ENCODE peak calls at places on chromosome 17, in five cellular contexts. E is thyroid gland, G is prostate gland, D is neural progenitor cell, T is keratinocyte. U is an unnamed sample.
A peak's percentile ranks its signal among the peaks of the same experiment; 100 is the strongest.

GRCh38 chr17:36926226-36926625 is 11.0 kb upstream of the LHX1 start:
- DNase-seq in T (no peak), E (no peak), D (no peak), G (no peak), U (no peak)

GRCh38 chr17:13398853-13399252 is 202.9 kb downstream of the HS3ST3A1 start:
- DNase-seq in D (no peak), G (no peak), E (no peak), T (no peak), U (no peak)

GRCh38 chr17:8022358-8023038 is 16.4 kb upstream of the ALOX15B start:
- DNase-seq in D (no peak), T (no peak), E (peak; percentile 46), G (no peak), U (no peak)

GRCh38 chr17:66514227-66514806 is 211.9 kb downstream of the PRKCA start:
- DNase-seq in D (no peak), G (no peak), T (no peak), E (no peak), U (no peak)

GRCh38 chr17:17698869-17699351 is 17.7 kb downstream of the RAI1 start:
- DNase-seq in G (no peak), E (peak; percentile 82), T (no peak), D (peak; percentile 57), U (no peak)

GRCh38 chr17:49193513-49194296 is 16.7 kb downstream of the GNGT2 start:
- DNase-seq in G (peak; percentile 43), D (peak; percentile 64), T (peak; percentile 65), E (peak; percentile 88), U (peak; percentile 41)

GRCh38 chr17:27868565-27868964 is 24.6 kb downstream of the LYRM9 start:
- DNase-seq in E (no peak), D (no peak), G (no peak), T (no peak), U (no peak)

GRCh38 chr17:47615766-47616424 is 33.8 kb upstream of the KPNB1 start:
- DNase-seq in E (no peak), T (no peak), G (no peak), D (peak; percentile 69), U (no peak)

GRCh38 chr17:72697602-72698146 is 394.8 kb downstream of the SLC39A11 start:
- DNase-seq in E (no peak), T (no peak), D (no peak), G (no peak), U (no peak)

GRCh38 chr17:56305017-56305416 is 151.7 kb downstream of the ANKFN1 start:
- DNase-seq in E (no peak), G (no peak), T (no peak), D (no peak), U (no peak)

GRCh38 chr17:47253541-47254402 is at the start of gene ITGB3:
- DNase-seq in T (no peak), D (peak; percentile 89), G (peak; percentile 47), E (peak; percentile 84), U (no peak)

GRCh38 chr17:8623591-8623990 is 6.9 kb downstream of the MYH10 start:
- DNase-seq in E (no peak), D (no peak), G (no peak), T (no peak), U (no peak)

GRCh38 chr17:83182620-83183063 is 103.2 kb downstream of the METRNL start:
- DNase-seq in T (no peak), G (no peak), E (no peak), D (no peak), U (no peak)

GRCh38 chr17:50533720-50534148 is 1.2 kb downstream of the EPN3 start:
- DNase-seq in T (no peak), E (peak; percentile 81), G (peak; percentile 66), D (no peak), U (no peak)

GRCh38 chr17:40782450-40782849 is at the start of gene KRT27:
- DNase-seq in T (no peak), G (no peak), D (no peak), E (no peak), U (no peak)

GRCh38 chr17:19762515-19762961 is 14.4 kb upstream of the ALDH3A1 start:
- DNase-seq in D (peak; percentile 84), G (peak; percentile 38), T (no peak), E (peak; percentile 86), U (no peak)

GRCh38 chr17:30717290-30718098 is 107.0 kb downstream of the CRLF3 start:
- DNase-seq in E (no peak), G (no peak), D (no peak), T (no peak), U (no peak)

GRCh38 chr17:43709210-43709609 is 47.5 kb upstream of the MEOX1 start:
- DNase-seq in E (no peak), G (no peak), T (no peak), D (no peak), U (no peak)

GRCh38 chr17:75428775-75429469 is 23.4 kb upstream of the GRB2 start:
- DNase-seq in G (no peak), D (no peak), T (no peak), E (no peak), U (no peak)

DNA sequence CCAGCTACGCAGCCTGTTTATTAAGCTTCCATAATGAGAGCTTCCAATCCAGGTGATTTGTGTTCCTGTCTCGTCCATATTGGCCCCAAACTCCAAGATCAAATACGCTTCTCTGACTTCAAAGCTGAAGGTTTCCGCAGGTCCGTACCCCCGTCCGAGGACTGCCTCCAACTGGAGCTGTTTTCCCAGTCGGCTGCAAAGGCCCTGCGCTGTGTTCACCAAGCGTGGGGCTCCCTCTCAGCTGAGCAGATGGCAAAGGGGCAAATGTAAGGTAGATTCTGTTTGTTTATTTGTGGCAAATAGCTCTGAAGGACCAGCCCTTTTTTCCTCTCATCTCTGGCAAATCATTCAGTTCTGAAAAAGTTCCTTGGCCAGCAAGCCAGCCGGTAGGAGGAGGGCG is 35.3 kb downstream of the NXN start:
- DNase-seq in E (no peak), D (no peak), T (no peak), G (no peak), U (no peak)
- H3K27ac ChIP-seq in E (no peak overlapping the region), D (peak overlapping the region; percentile 33), T (no peak overlapping the region), G (no peak overlapping the region), U (peak overlapping the region; percentile 88)

DNA sequence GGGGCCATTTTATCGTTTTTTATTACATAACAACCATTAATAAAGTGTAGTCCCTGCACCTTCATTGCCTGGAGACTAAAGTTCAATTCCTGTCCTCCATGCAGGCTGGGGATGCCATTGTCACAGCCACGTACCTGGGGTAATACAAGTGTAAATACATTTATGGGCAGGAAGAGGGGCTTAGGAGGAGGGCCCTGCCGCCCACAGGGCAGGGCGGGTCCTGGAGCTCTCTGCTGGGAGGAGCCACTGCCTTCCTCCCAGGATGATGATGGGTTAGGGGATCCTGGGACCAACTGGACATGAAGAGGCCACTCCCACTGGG is 44.0 kb upstream of the SLC38A10 start:
- DNase-seq in G (no peak), T (no peak), E (no peak), D (peak; percentile 38), U (no peak)
- H3K4me1 ChIP-seq in G (peaks cover 22% of the 10 kb centered on the region), T (peaks cover 23% of the 10 kb centered on the region), E (peaks cover 46% of the 10 kb centered on the region), D (peaks cover 37% of the 10 kb centered on the region), U (peaks cover 70% of the 10 kb centered on the region)

DNA sequence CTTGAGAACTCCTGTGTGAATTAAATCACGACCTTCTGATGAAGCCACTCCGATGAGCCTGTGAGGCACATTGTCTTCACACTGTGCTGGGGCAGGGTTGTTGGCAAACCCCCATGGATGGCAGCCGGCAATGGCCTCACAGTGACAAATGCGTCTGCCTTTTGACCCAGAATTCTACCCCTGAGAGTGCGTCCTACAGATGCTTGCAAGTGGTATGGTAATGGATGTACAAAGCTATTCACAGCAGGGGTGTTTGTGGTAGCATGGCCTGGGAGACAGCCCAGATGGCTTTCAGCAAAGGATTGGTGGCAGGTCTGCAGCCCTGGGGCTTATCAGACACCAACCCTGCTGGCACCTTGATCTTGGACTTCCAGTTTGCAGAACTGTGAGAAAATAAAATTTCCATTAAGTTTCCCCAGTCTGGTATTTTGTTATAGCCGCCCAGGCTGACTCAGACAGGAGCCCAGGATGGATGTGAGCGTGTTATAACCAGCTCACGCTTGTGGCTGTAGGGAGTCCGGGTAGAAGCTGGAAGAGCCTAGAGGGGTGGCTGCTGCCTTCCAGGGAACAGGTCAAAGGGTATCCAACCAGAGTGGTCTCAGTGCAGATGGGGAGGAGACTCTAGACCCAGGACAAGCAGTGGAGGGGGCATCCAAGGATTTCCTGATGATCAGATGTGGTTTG is 10.1 kb downstream of the AFMID start:
- DNase-seq in D (no peak), T (no peak), E (no peak), G (no peak), U (no peak)
- H3K27ac ChIP-seq in D (no peak overlapping the region), T (peak overlapping the region; percentile 11), E (peak overlapping the region; percentile 94), G (no peak overlapping the region), U (no peak overlapping the region)

GRCh38 chr17:64058547-64059115 is 38.2 kb upstream of the ICAM2 start:
- DNase-seq in G (no peak), D (no peak), E (no peak), T (no peak), U (no peak)
- H3K4me1 ChIP-seq in G (no peaks in the 10 kb centered on the region), D (no peaks in the 10 kb centered on the region), E (peaks cover 4% of the 10 kb centered on the region), T (peaks cover 6% of the 10 kb centered on the region), U (no peaks in the 10 kb centered on the region)

GRCh38 chr17:35121315-35121714 is at the start of gene FNDC8:
- DNase-seq in E (no peak), T (no peak), G (no peak), D (no peak), U (no peak)

GRCh38 chr17:35117984-35118383 is 1.7 kb downstream of the RAD51D start:
- DNase-seq in G (no peak), E (peak; percentile 26), T (no peak), D (no peak), U (no peak)

GRCh38 chr17:35116845-35117244 is 2.8 kb downstream of the RAD51D start:
- DNase-seq in E (no peak), D (peak; percentile 11), T (no peak), G (no peak), U (no peak)

DNA sequence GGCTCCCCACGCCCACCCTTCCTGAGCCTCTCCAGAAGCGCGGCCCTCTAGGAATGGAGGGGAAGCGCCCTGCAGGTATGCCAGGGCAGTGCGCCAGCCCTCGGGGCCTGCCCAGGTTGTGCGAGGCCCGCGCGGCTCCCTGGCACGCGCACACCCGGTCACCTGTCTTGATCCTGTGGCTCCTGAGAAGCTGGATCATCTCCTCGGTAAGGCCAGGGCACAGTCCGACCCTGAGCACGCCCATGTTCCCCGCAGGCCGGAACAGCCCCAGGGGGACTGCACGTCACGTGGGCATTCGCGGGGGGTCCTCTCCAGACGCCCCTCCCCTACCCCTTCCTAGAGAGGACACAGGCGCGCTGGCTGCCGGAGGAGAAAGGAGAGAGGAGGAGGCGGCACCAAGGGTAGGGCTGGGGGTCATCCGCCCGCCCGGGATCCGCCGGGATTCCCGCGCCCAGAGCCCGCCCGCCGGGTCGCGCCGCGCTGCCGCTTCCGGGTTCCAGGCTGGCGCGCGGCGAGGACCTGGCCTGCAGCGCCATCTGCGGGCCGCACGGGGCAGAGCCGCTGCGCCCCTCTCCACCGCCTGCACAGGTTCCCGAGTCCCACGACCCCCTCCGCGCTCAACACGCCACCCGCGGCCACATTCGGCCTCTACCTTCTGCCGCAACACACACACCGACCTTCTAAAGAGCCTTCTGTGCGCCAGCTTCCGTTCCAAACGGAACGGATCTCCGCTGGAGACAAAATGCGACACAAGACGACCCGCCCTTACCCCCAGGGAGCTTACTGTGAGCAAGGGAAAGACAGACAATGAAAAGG is at the start of gene RAD51D:
- DNase-seq in T (no peak), D (peak; percentile 91), E (peak; percentile 80), G (peak; percentile 42), U (no peak)
- H3K27ac ChIP-seq in T (peak within 1 kb of the TSS; percentile 71), D (no peak within 1 kb of the TSS), E (peak within 1 kb of the TSS; percentile 64), G (peak within 1 kb of the TSS; percentile 61), U (peak within 1 kb of the TSS; percentile 81)

U was measured in Panc1.